ENCODE peak calls at places on chromosomes 6 and 20, in eight cellular contexts. L is natural killer cell; H is T-cell; N is AML-193; Y is activated CD8-positive, alpha-beta memory T cell treated with anti-CD3 and anti-CD28 coated beads, Interleukin-2, amount 10 ng/mL, durations not matched to agents 7 days and 5 days; T is MV-4-11; R is lower lobe of right lung; W is SHP77 treated with DMSO at 0.1 percent for 48 hours. D is an unnamed sample.

GRCh38 chr6:79946773-79947190 is 571 bp downstream of the ELOVL4 start:
- DNase-seq in N (no peak), Y (peak), H (peak), W (no peak), L (no peak), T (no peak), R (peak), D (peak)

GRCh38 chr20:4951299-4951698 is 50.0 kb downstream of the SLC23A2 start:
- DNase-seq in L (no peak), H (no peak), W (no peak), N (no peak), R (no peak), T (no peak), Y (no peak), D (peak)

GRCh38 chr6:113526995-113527394 is 330.1 kb upstream of the MARCKS start:
- DNase-seq in Y (no peak), W (no peak), H (no peak), N (no peak), R (no peak), T (no peak), L (no peak), D (no peak)

GRCh38 chr6:12614468-12614867 is 102.1 kb upstream of the PHACTR1 start:
- DNase-seq in H (no peak), R (no peak), Y (no peak), N (no peak), L (no peak), W (no peak), T (peak), D (peak)

GRCh38 chr6:7671076-7671475 is 54.8 kb upstream of the BMP6 start:
- DNase-seq in T (no peak), H (no peak), L (no peak), Y (no peak), N (no peak), W (no peak), R (no peak), D (peak)

GRCh38 chr6:12572884-12573824 is 143.4 kb upstream of the PHACTR1 start:
- DNase-seq in N (no peak), L (no peak), T (no peak), H (no peak), R (no peak), W (no peak), Y (no peak), D (peak)

GRCh38 chr6:69973138-69973537 is 106.8 kb downstream of the COL19A1 start:
- DNase-seq in Y (no peak), L (no peak), N (no peak), H (no peak), W (no peak), T (no peak), R (no peak), D (no peak)

GRCh38 chr20:63183422-63184146 is 32.3 kb downstream of the YTHDF1 start:
- DNase-seq in Y (peak), W (no peak), R (peak), T (no peak), L (no peak), N (peak), H (peak), D (peak)

GRCh38 chr20:54028276-54029011 is 42.0 kb downstream of the BCAS1 start:
- DNase-seq in L (no peak), H (no peak), R (no peak), N (no peak), W (no peak), T (no peak), Y (no peak), D (no peak)

GRCh38 chr6:15522856-15523529 is 139.8 kb downstream of the DTNBP1 start:
- DNase-seq in T (no peak), H (no peak), L (no peak), R (no peak), Y (no peak), N (no peak), W (no peak), D (no peak)

GRCh38 chr6:41489284-41489851 is 56.8 kb upstream of the FOXP4 start:
- DNase-seq in H (no peak), T (no peak), N (no peak), Y (no peak), L (no peak), W (no peak), R (no peak), D (peak)

GRCh38 chr6:90993771-90994170 is 406.9 kb upstream of the MAP3K7 start:
- DNase-seq in N (no peak), H (no peak), Y (no peak), R (no peak), L (no peak), T (no peak), W (no peak), D (no peak)

GRCh38 chr20:64084209-64085152 is at the start of gene LKAAEAR1:
- DNase-seq in R (no peak), H (no peak), N (no peak), W (peak), Y (no peak), T (no peak), L (no peak), D (no peak)

GRCh38 chr6:111758608-111759293 is 114.5 kb downstream of the FYN start:
- DNase-seq in W (no peak), R (no peak), N (no peak), L (no peak), T (no peak), H (peak), Y (no peak), D (no peak)

GRCh38 chr20:63381781-63382431 is 20.8 kb upstream of the CHRNA4 start:
- DNase-seq in Y (no peak), T (no peak), H (peak), L (peak), W (no peak), R (no peak), N (no peak), D (peak)

GRCh38 chr20:45341939-45342862 is 6.0 kb downstream of the SDC4 start:
- DNase-seq in Y (no peak), T (no peak), R (peak), W (peak), L (no peak), N (no peak), H (no peak), D (peak)

GRCh38 chr6:107822154-107823046 is 1.7 kb downstream of the SCML4 start:
- DNase-seq in H (peak), L (peak), Y (peak), W (no peak), R (no peak), T (no peak), N (peak), D (no peak)

GRCh38 chr20:1507276-1507675 is 16.1 kb upstream of the SIRPB2 start:
- DNase-seq in Y (no peak), H (no peak), N (no peak), W (no peak), T (no peak), R (no peak), L (no peak), D (no peak)

GRCh38 chr20:48801197-48801596 is 26.6 kb downstream of the PREX1 start:
- DNase-seq in H (no peak), W (no peak), Y (no peak), N (no peak), T (no peak), L (no peak), R (no peak), D (no peak)

GRCh38 chr6:135438907-135439535 is 58.5 kb downstream of the AHI1 start:
- DNase-seq in H (no peak), R (no peak), N (peak), Y (no peak), L (no peak), T (peak), W (no peak), D (peak)

GRCh38 chr20:61295249-61295648 is 43.2 kb downstream of the CDH4 start:
- DNase-seq in T (no peak), H (no peak), Y (no peak), R (no peak), W (no peak), L (no peak), N (no peak), D (peak)

GRCh38 chr6:45625191-45625664 is 247.5 kb upstream of the SUPT3H start:
- DNase-seq in W (no peak), Y (no peak), N (no peak), T (peak), R (no peak), L (no peak), H (no peak), D (peak)

GRCh38 chr6:41562633-41562975 is 16.4 kb downstream of the FOXP4 start:
- DNase-seq in H (no peak), Y (no peak), T (no peak), L (no peak), W (no peak), N (no peak), R (no peak), D (no peak)

GRCh38 chr6:42453027-42453648 is 1.4 kb upstream of the TRERF1 start:
- DNase-seq in L (peak), N (peak), T (peak), R (peak), H (peak), Y (peak), W (peak), D (peak)

GRCh38 chr6:24906314-24906713 is 29.4 kb downstream of the RIPOR2 start:
- DNase-seq in N (no peak), Y (no peak), H (no peak), L (no peak), W (no peak), T (no peak), R (no peak), D (no peak)

GRCh38 chr6:119445666-119446622 is 96.4 kb upstream of the MAN1A1 start:
- DNase-seq in H (no peak), N (no peak), L (no peak), R (no peak), Y (no peak), W (no peak), T (peak), D (peak)

GRCh38 chr20:51725584-51726176 is 42.5 kb downstream of the ATP9A start:
- DNase-seq in Y (no peak), T (no peak), L (no peak), W (no peak), H (no peak), N (no peak), R (no peak), D (no peak)

GRCh38 chr6:150886155-150886554 is 20.7 kb downstream of the MTHFD1L start:
- DNase-seq in L (no peak), R (no peak), N (no peak), Y (no peak), H (no peak), T (no peak), W (no peak), D (no peak)

GRCh38 chr6:106512048-106512957 is 117.0 kb downstream of the RTN4IP1 start:
- DNase-seq in H (peak), Y (peak), R (peak), T (peak), L (peak), N (peak), W (no peak), D (peak)

GRCh38 chr6:37860226-37860839 is 40.8 kb downstream of the ZFAND3 start:
- DNase-seq in H (peak), T (peak), Y (no peak), N (peak), L (no peak), R (no peak), W (no peak), D (peak)

GRCh38 chr6:158834675-158835385 is 15.7 kb upstream of the EZR start:
- DNase-seq in L (no peak), R (no peak), W (no peak), T (no peak), H (no peak), Y (no peak), N (no peak), D (no peak)

GRCh38 chr20:24289737-24290481 is 179.5 kb upstream of the SYNDIG1 start:
- DNase-seq in L (no peak), N (peak), R (no peak), W (no peak), Y (peak), H (no peak), T (peak), D (no peak)

GRCh38 chr6:37426058-37426944 is 6.7 kb upstream of the CMTR1 start:
- DNase-seq in R (no peak), Y (no peak), W (no peak), H (no peak), N (no peak), T (no peak), L (no peak), D (no peak)

GRCh38 chr6:12528581-12529363 is 187.8 kb upstream of the PHACTR1 start:
- DNase-seq in T (no peak), W (no peak), R (no peak), L (no peak), Y (no peak), H (no peak), N (no peak), D (no peak)

GRCh38 chr20:57804470-57805250 is 94.8 kb upstream of the PMEPA1 start:
- DNase-seq in R (no peak), W (no peak), H (no peak), Y (no peak), T (no peak), L (no peak), N (no peak), D (no peak)

GRCh38 chr6:29414588-29414987 is at the start of gene OR12D1:
- DNase-seq in Y (no peak), W (no peak), H (no peak), R (no peak), L (no peak), N (no peak), T (no peak), D (no peak)

GRCh38 chr6:92110390-92110789 is 1309.0 kb downstream of the EPHA7 start:
- DNase-seq in H (no peak), N (no peak), R (no peak), T (peak), L (no peak), W (peak), Y (no peak), D (no peak)

GRCh38 chr20:58903636-58904035 is 51.1 kb downstream of the GNAS start:
- DNase-seq in W (no peak), T (no peak), R (no peak), H (no peak), N (no peak), Y (no peak), L (no peak), D (no peak)

GRCh38 chr20:33233129-33233774 is 2.5 kb upstream of the BPIFA1 start:
- DNase-seq in W (no peak), H (no peak), N (no peak), Y (no peak), T (no peak), R (no peak), L (no peak), D (no peak)

D was measured in EH.